ENCODE peak calls at places on chromosomes 1 and 21, in eight cellular contexts. M is smooth muscle cell of the brain vasculature; C is amygdala; E is astrocyte of the spinal cord; G is effector memory CD8-positive, alpha-beta T cell; R is body of pancreas; J is stimulated activated CD8-positive, alpha-beta memory T cell treated with anti-CD3 and anti-CD28 coated beads, Interleukin-7, amount 100 ng/mL, for 1 hour; Q is CD4-positive, alpha-beta T cell. W is an unnamed sample.

GRCh38 chr1:62906428-62906886 is 122.5 kb downstream of the ATG4C start:
- DNase-seq in M (no peak), C (no peak), E (peak; percentile 6), G (no peak), R (no peak), J (no peak), Q (no peak), W (no peak)

GRCh38 chr1:54331091-54331772 is 75.0 kb downstream of the SSBP3 start:
- DNase-seq in M (no peak), C (no peak), E (no peak), G (no peak), R (no peak), J (no peak), Q (no peak), W (no peak)

GRCh38 chr1:219310181-219310728 is 136.6 kb downstream of the LYPLAL1 start:
- DNase-seq in M (no peak), C (no peak), E (peak; percentile 47), G (no peak), R (no peak), J (no peak), Q (no peak), W (no peak)

GRCh38 chr21:29987762-29988161 is 48.0 kb upstream of the GRIK1 start:
- DNase-seq in M (no peak), C (no peak), E (no peak), G (no peak), R (no peak), J (no peak), Q (no peak), W (no peak)

GRCh38 chr1:198399452-198399851 is 141.0 kb downstream of the ATP6V1G3 start:
- DNase-seq in M (no peak), C (no peak), E (no peak), G (no peak), R (no peak), J (no peak), Q (no peak), W (no peak)

GRCh38 chr21:29219165-29219770 is 79.5 kb upstream of the BACH1 start:
- DNase-seq in M (no peak), C (no peak), E (no peak), G (no peak), R (peak; percentile 59), J (no peak), Q (no peak), W (no peak)

GRCh38 chr1:43206721-43207228 is 34.6 kb downstream of the CFAP57 start:
- DNase-seq in M (peak; percentile 24), C (no peak), E (peak; percentile 89), G (no peak), R (peak; percentile 21), J (no peak), Q (no peak), W (no peak)

GRCh38 chr1:44945992-44946391 is 40.4 kb downstream of the EIF2B3 start:
- DNase-seq in M (no peak), C (no peak), E (no peak), G (no peak), R (no peak), J (no peak), Q (no peak), W (no peak)

GRCh38 chr1:112454316-112454715 is 54.4 kb upstream of the WNT2B start:
- DNase-seq in M (no peak), C (no peak), E (no peak), G (no peak), R (no peak), J (no peak), Q (no peak), W (no peak)

GRCh38 chr1:210342986-210343780 is 14.5 kb downstream of the HHAT start:
- DNase-seq in M (no peak), C (no peak), E (no peak), G (no peak), R (no peak), J (no peak), Q (no peak), W (no peak)

GRCh38 chr1:21652937-21653743 is 16.0 kb downstream of the RAP1GAP start:
- DNase-seq in M (no peak), C (no peak), E (no peak), G (no peak), R (no peak), J (no peak), Q (no peak), W (no peak)

GRCh38 chr21:36973986-36974850 is 7.7 kb upstream of the HLCS start:
- DNase-seq in M (no peak), C (no peak), E (no peak), G (no peak), R (no peak), J (no peak), Q (no peak), W (no peak)

GRCh38 chr1:36597514-36597913 is 114.8 kb upstream of the CSF3R start:
- DNase-seq in M (no peak), C (no peak), E (no peak), G (no peak), R (no peak), J (no peak), Q (no peak), W (no peak)

GRCh38 chr1:206001476-206001888 is 1.7 kb downstream of the RAB7B start:
- DNase-seq in M (peak; percentile 32), C (no peak), E (peak; percentile 92), G (no peak), R (no peak), J (no peak), Q (no peak), W (no peak)

GRCh38 chr1:13451399-13451965 is 41.2 kb downstream of the PRAMEF20 start:
- DNase-seq in M (no peak), C (no peak), E (no peak), G (no peak), R (no peak), J (no peak), Q (no peak), W (no peak)

W was measured in CD4-positive, CD25-positive, alpha-beta regulatory T cell.